ENCODE peak calls at places on chromosomes 4 and X, in eight cellular contexts. W is GM20000; V is CD4-positive, alpha-beta T cell; F is T-helper 1 cell; Z is ELF-1; I is ELR; M is fibroblast of mammary gland; O is NCI-H1092. N is an unnamed sample.

GRCh38 chr4:186587416-186588018 is 32.1 kb upstream of the MTNR1A start:
- DNase-seq in W (peak), V (peak), F (peak), Z (peak), I (peak), M (peak), O (no peak), N (peak)

GRCh38 chrX:134975516-134975915 is 15.3 kb upstream of the SMIM10 start:
- DNase-seq in W (no peak), V (no peak), F (no peak), Z (no peak), I (no peak), M (no peak), O (no peak), N (no peak)

GRCh38 chr4:23290656-23291055 is 597.9 kb downstream of the GBA3 start:
- DNase-seq in W (no peak), V (no peak), F (no peak), Z (no peak), I (peak), M (no peak), O (no peak), N (no peak)

GRCh38 chr4:112003508-112003907 is 141.7 kb upstream of the FAM241A start:
- DNase-seq in W (no peak), V (no peak), F (no peak), Z (no peak), I (no peak), M (no peak), O (no peak), N (no peak)

GRCh38 chrX:136491832-136492231 is 4.1 kb downstream of the BRS3 start:
- DNase-seq in W (no peak), V (no peak), F (no peak), Z (peak), I (peak), M (no peak), O (no peak), N (no peak)

GRCh38 chrX:19174401-19175025 is 52.2 kb upstream of the ADGRG2 start:
- DNase-seq in W (no peak), V (no peak), F (no peak), Z (no peak), I (peak), M (peak), O (no peak), N (no peak)

GRCh38 chr4:79445371-79445781 is 37.3 kb upstream of the GK2 start:
- DNase-seq in W (no peak), V (no peak), F (no peak), Z (peak), I (no peak), M (no peak), O (peak), N (no peak)

GRCh38 chrX:19156223-19156622 is 34.0 kb upstream of the ADGRG2 start:
- DNase-seq in W (no peak), V (no peak), F (no peak), Z (peak), I (no peak), M (peak), O (no peak), N (no peak)

GRCh38 chrX:16114640-16115039 is 8.7 kb upstream of the GRPR start:
- DNase-seq in W (no peak), V (no peak), F (no peak), Z (no peak), I (peak), M (peak), O (no peak), N (no peak)

GRCh38 chrX:110082156-110082555 is 79.2 kb downstream of the TMEM164 start:
- DNase-seq in W (no peak), V (no peak), F (no peak), Z (no peak), I (peak), M (peak), O (no peak), N (no peak)

GRCh38 chr4:141009931-141010330 is 123.3 kb downstream of the RNF150 start:
- DNase-seq in W (no peak), V (no peak), F (no peak), Z (no peak), I (no peak), M (no peak), O (no peak), N (no peak)

GRCh38 chrX:39450578-39450977 is 647.2 kb downstream of the BCOR start:
- DNase-seq in W (no peak), V (no peak), F (no peak), Z (no peak), I (no peak), M (no peak), O (no peak), N (peak)

GRCh38 chr4:97525236-97525635 is 618.0 kb downstream of the STPG2 start:
- DNase-seq in W (no peak), V (no peak), F (no peak), Z (no peak), I (no peak), M (no peak), O (no peak), N (no peak)

GRCh38 chr4:176002007-176002623 is 63.5 kb upstream of the WDR17 start:
- DNase-seq in W (peak), V (no peak), F (no peak), Z (peak), I (peak), M (no peak), O (peak), N (no peak)

GRCh38 chr4:79253930-79254329 is 71.9 kb downstream of the NAA11 start:
- DNase-seq in W (no peak), V (no peak), F (no peak), Z (no peak), I (no peak), M (no peak), O (no peak), N (no peak)

GRCh38 chrX:13901354-13901753 is 84.5 kb upstream of the GPM6B start:
- DNase-seq in W (no peak), V (no peak), F (no peak), Z (no peak), I (no peak), M (peak), O (no peak), N (no peak)

GRCh38 chrX:9851890-9852289 is 65.7 kb downstream of the SHROOM2 start:
- DNase-seq in W (no peak), V (no peak), F (no peak), Z (no peak), I (no peak), M (no peak), O (no peak), N (no peak)

GRCh38 chr4:168822481-168822880 is 187.6 kb downstream of the CBR4 start:
- DNase-seq in W (no peak), V (no peak), F (no peak), Z (no peak), I (no peak), M (no peak), O (no peak), N (no peak)

GRCh38 chrX:139931646-139932076 is 1.2 kb downstream of the ATP11C start:
- DNase-seq in W (no peak), V (peak), F (no peak), Z (peak), I (no peak), M (no peak), O (no peak), N (no peak)

GRCh38 chr4:15443770-15444169 is 15.9 kb downstream of the C1QTNF7 start:
- DNase-seq in W (no peak), V (no peak), F (no peak), Z (no peak), I (no peak), M (no peak), O (no peak), N (no peak)

GRCh38 chrX:17738002-17738713 is 865 bp downstream of the SCML1 start:
- DNase-seq in W (no peak), V (peak), F (peak), Z (peak), I (peak), M (peak), O (peak), N (peak)

GRCh38 chrX:3320471-3321046 is 25.9 kb downstream of the MXRA5 start:
- DNase-seq in W (no peak), V (no peak), F (no peak), Z (no peak), I (no peak), M (peak), O (no peak), N (no peak)

GRCh38 chrX:44305921-44306320 is 37.6 kb downstream of the EFHC2 start:
- DNase-seq in W (no peak), V (no peak), F (no peak), Z (no peak), I (no peak), M (no peak), O (no peak), N (no peak)

GRCh38 chrX:105483011-105483410 is 262.5 kb upstream of the TEX13A start:
- DNase-seq in W (no peak), V (no peak), F (no peak), Z (no peak), I (peak), M (peak), O (no peak), N (no peak)

GRCh38 chr4:8690216-8690786 is 97.7 kb downstream of the CPZ start:
- DNase-seq in W (no peak), V (no peak), F (no peak), Z (no peak), I (no peak), M (no peak), O (no peak), N (no peak)

GRCh38 chr4:78293841-78294301 is 236.7 kb downstream of the FRAS1 start:
- DNase-seq in W (no peak), V (no peak), F (no peak), Z (peak), I (peak), M (peak), O (no peak), N (no peak)

GRCh38 chr4:81030617-81031388 is at the start of gene BMP3:
- DNase-seq in W (no peak), V (no peak), F (no peak), Z (peak), I (no peak), M (no peak), O (no peak), N (no peak)

GRCh38 chrX:115255003-115255402 is 21.1 kb upstream of the LRCH2 start:
- DNase-seq in W (no peak), V (no peak), F (no peak), Z (no peak), I (no peak), M (no peak), O (no peak), N (no peak)

GRCh38 chr4:154744341-154744948 is 645 bp downstream of the LRAT start:
- DNase-seq in W (no peak), V (no peak), F (no peak), Z (no peak), I (no peak), M (no peak), O (no peak), N (no peak)

GRCh38 chr4:173511787-173512361 is 18.2 kb downstream of the HAND2 start:
- DNase-seq in W (no peak), V (no peak), F (no peak), Z (no peak), I (no peak), M (no peak), O (no peak), N (no peak)

GRCh38 chr4:80990851-80991250 is 39.7 kb upstream of the BMP3 start:
- DNase-seq in W (no peak), V (no peak), F (no peak), Z (peak), I (no peak), M (no peak), O (no peak), N (no peak)

GRCh38 chrX:55709735-55710134 is 7.8 kb upstream of the RRAGB start:
- DNase-seq in W (no peak), V (no peak), F (no peak), Z (no peak), I (peak), M (peak), O (no peak), N (no peak)

GRCh38 chrX:105191878-105192277 is 28.6 kb downstream of the TEX13A start:
- DNase-seq in W (no peak), V (no peak), F (no peak), Z (peak), I (no peak), M (peak), O (no peak), N (no peak)

GRCh38 chrX:123201720-123202119 is 17.6 kb downstream of the GRIA3 start:
- DNase-seq in W (no peak), V (no peak), F (no peak), Z (no peak), I (no peak), M (peak), O (no peak), N (no peak)

GRCh38 chr4:141763373-141763772 is 127.0 kb downstream of the IL15 start:
- DNase-seq in W (no peak), V (no peak), F (no peak), Z (no peak), I (no peak), M (no peak), O (no peak), N (no peak)

GRCh38 chr4:1235381-1236102 is 13.4 kb downstream of the CTBP1 start:
- DNase-seq in W (no peak), V (no peak), F (no peak), Z (no peak), I (no peak), M (no peak), O (no peak), N (no peak)